ENCODE peak calls at places on chromosome 18, in four cellular contexts. One of them, this sample, is unnamed. For H3K9me3, the result is how much of the 10 kb centered on the place peaks cover.

GRCh38 chr18:48488388-48488850 is 50.4 kb upstream of the CTIF start:
- DNase-seq in prostate gland: peak
- DNase-seq in sigmoid colon: no peak
- DNase-seq in kidney: peak
- DNase-seq in this sample: no peak

GRCh38 chr18:22172594-22173049 is 3.2 kb downstream of the GATA6 start:
- DNase-seq in sigmoid colon: no peak
- DNase-seq in prostate gland: no peak
- DNase-seq in kidney: no peak
- DNase-seq in this sample: no peak

GRCh38 chr18:57630759-57631660 is 9.4 kb upstream of the NARS1 start:
- DNase-seq in prostate gland: no peak
- DNase-seq in kidney: no peak
- DNase-seq in sigmoid colon: no peak
- DNase-seq in this sample: no peak

GRCh38 chr18:63850010-63850409 is 37.5 kb upstream of the SERPINB2 start:
- DNase-seq in prostate gland: peak
- DNase-seq in kidney: no peak
- DNase-seq in sigmoid colon: no peak
- DNase-seq in this sample: no peak

GRCh38 chr18:63505566-63506335 is 29.0 kb downstream of the SERPINB5 start:
- DNase-seq in prostate gland: no peak
- DNase-seq in kidney: no peak
- DNase-seq in sigmoid colon: no peak
- DNase-seq in this sample: no peak

GRCh38 chr18:79912994-79913831 is 38.2 kb downstream of the SLC66A2 start:
- DNase-seq in sigmoid colon: no peak
- DNase-seq in kidney: peak
- DNase-seq in prostate gland: no peak
- DNase-seq in this sample: no peak

GRCh38 chr18:48017625-48018024 is 87.2 kb upstream of the SMAD2 start:
- DNase-seq in prostate gland: no peak
- DNase-seq in kidney: no peak
- DNase-seq in sigmoid colon: peak
- DNase-seq in this sample: no peak

GRCh38 chr18:62505669-62506494 is 16.9 kb upstream of the ZCCHC2 start:
- DNase-seq in kidney: no peak
- DNase-seq in prostate gland: no peak
- DNase-seq in sigmoid colon: no peak
- DNase-seq in this sample: no peak

GRCh38 chr18:2901405-2901989 is 54.7 kb downstream of the EMILIN2 start:
- DNase-seq in sigmoid colon: no peak
- DNase-seq in kidney: peak
- DNase-seq in prostate gland: no peak
- DNase-seq in this sample: no peak

GRCh38 chr18:44882163-44882881 is 201.6 kb downstream of the SETBP1 start:
- DNase-seq in prostate gland: no peak
- DNase-seq in kidney: no peak
- DNase-seq in sigmoid colon: no peak
- DNase-seq in this sample: no peak

GRCh38 chr18:63224574-63224973 is 95.0 kb downstream of the BCL2 start:
- DNase-seq in kidney: no peak
- DNase-seq in sigmoid colon: no peak
- DNase-seq in prostate gland: no peak
- DNase-seq in this sample: no peak

GRCh38 chr18:43935051-43935412 is 657.7 kb upstream of the SYT4 start:
- DNase-seq in prostate gland: no peak
- DNase-seq in sigmoid colon: no peak
- DNase-seq in kidney: no peak
- DNase-seq in this sample: no peak

GRCh38 chr18:44060197-44060596 is 620.5 kb upstream of the SETBP1 start:
- DNase-seq in kidney: peak
- DNase-seq in prostate gland: no peak
- DNase-seq in sigmoid colon: no peak
- DNase-seq in this sample: no peak

GRCh38 chr18:46366977-46367376 is 262.8 kb downstream of the HAUS1 start:
- DNase-seq in sigmoid colon: no peak
- DNase-seq in prostate gland: no peak
- DNase-seq in kidney: peak
- DNase-seq in this sample: no peak

GRCh38 chr18:991441-991840 is 86.8 kb downstream of the ADCYAP1 start:
- DNase-seq in kidney: no peak
- DNase-seq in sigmoid colon: no peak
- DNase-seq in prostate gland: no peak
- DNase-seq in this sample: no peak

GRCh38 chr18:55256568-55257289 is 297.5 kb upstream of the CCDC68 start:
- DNase-seq in sigmoid colon: no peak
- DNase-seq in prostate gland: no peak
- DNase-seq in kidney: no peak
- DNase-seq in this sample: no peak

GRCh38 chr18:7677424-7677823 is 110.3 kb downstream of the PTPRM start:
- DNase-seq in sigmoid colon: no peak
- DNase-seq in kidney: no peak
- DNase-seq in prostate gland: no peak
- DNase-seq in this sample: no peak

GRCh38 chr18:26865557-26865956 is at the start of gene AQP4:
- DNase-seq in prostate gland: no peak
- DNase-seq in sigmoid colon: no peak
- DNase-seq in kidney: peak
- DNase-seq in this sample: no peak

GRCh38 chr18:55088561-55088960 is 129.3 kb upstream of the CCDC68 start:
- DNase-seq in prostate gland: no peak
- DNase-seq in sigmoid colon: no peak
- DNase-seq in kidney: no peak
- DNase-seq in this sample: no peak

GRCh38 chr18:39345321-39345720 is 1779.7 kb upstream of the CELF4 start:
- DNase-seq in prostate gland: no peak
- DNase-seq in kidney: no peak
- DNase-seq in sigmoid colon: no peak
- DNase-seq in this sample: no peak

GRCh38 chr18:79834834-79835233 is 37.1 kb downstream of the KCNG2 start:
- DNase-seq in sigmoid colon: no peak
- DNase-seq in kidney: no peak
- DNase-seq in prostate gland: no peak
- DNase-seq in this sample: no peak

DNA sequence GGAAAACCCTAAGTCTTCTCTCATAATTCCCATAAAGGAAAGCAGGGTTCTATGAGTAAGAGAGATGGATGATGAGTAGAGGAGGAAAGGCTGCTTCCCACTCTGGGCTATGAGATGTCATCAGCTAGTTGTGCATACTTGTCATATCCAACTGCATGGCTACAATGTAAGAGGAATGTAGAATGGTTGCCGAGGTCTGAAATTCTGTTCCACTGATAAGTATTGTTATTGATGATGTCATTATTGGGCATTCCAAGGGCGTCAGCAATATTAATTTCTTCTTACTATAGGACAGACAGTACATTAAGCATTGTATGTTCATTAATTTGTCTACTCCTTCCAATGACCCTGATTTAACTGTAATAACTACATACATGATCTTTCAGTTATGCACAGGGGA is 88.1 kb downstream of the L3MBTL4 start:
- DNase-seq in prostate gland: no peak
- DNase-seq in kidney: no peak
- DNase-seq in sigmoid colon: no peak
- DNase-seq in this sample: no peak
- H3K9me3 ChIP-seq in prostate gland: under half
- H3K9me3 ChIP-seq in kidney: under half
- H3K9me3 ChIP-seq in sigmoid colon: under half
- H3K9me3 ChIP-seq in this sample: under half

GRCh38 chr18:65821890-65822289 is 71.1 kb downstream of the CDH7 start:
- DNase-seq in sigmoid colon: no peak
- DNase-seq in kidney: no peak
- DNase-seq in prostate gland: no peak
- DNase-seq in this sample: no peak

GRCh38 chr18:65811307-65811706 is 60.5 kb downstream of the CDH7 start:
- DNase-seq in prostate gland: no peak
- DNase-seq in sigmoid colon: no peak
- DNase-seq in kidney: no peak
- DNase-seq in this sample: no peak

GRCh38 chr18:65817178-65817577 is 66.4 kb downstream of the CDH7 start:
- DNase-seq in prostate gland: no peak
- DNase-seq in kidney: no peak
- DNase-seq in sigmoid colon: no peak
- DNase-seq in this sample: no peak
- H3K9me3 ChIP-seq in prostate gland: under half
- H3K9me3 ChIP-seq in kidney: under half
- H3K9me3 ChIP-seq in sigmoid colon: under half
- H3K9me3 ChIP-seq in this sample: under half

DNA sequence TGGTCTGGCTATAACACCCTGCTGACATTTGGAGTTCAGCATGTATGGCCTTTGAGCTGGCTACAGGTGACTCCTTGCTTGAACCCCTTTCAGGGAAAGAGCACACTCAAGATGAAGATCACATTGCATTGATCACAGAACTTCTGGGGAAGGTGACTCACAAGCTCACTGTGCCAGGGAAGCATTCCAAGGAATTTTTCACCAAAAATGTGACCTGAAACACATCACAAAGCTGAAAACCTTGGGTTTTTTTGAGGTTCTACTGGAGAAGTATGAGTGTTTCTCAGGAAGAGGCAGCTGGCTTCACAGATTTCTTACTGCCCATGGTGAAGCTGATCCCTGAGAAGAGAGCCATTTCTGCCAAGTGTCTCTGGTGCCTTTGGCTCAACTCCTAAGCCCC is 879.0 kb downstream of the CBLN2 start:
- DNase-seq in prostate gland: no peak
- DNase-seq in kidney: no peak
- DNase-seq in sigmoid colon: no peak
- DNase-seq in this sample: no peak
- H3K9me3 ChIP-seq in prostate gland: under half
- H3K9me3 ChIP-seq in kidney: under half
- H3K9me3 ChIP-seq in sigmoid colon: under half
- H3K9me3 ChIP-seq in this sample: under half

GRCh38 chr18:70334728-70335329 is 46.0 kb downstream of the SOCS6 start:
- DNase-seq in prostate gland: no peak
- DNase-seq in kidney: no peak
- DNase-seq in sigmoid colon: no peak
- DNase-seq in this sample: no peak

GRCh38 chr18:70335892-70336726 is 47.3 kb downstream of the SOCS6 start:
- DNase-seq in prostate gland: no peak
- DNase-seq in kidney: no peak
- DNase-seq in sigmoid colon: no peak
- DNase-seq in this sample: no peak

GRCh38 chr18:70338890-70339289 is 50.0 kb downstream of the SOCS6 start:
- DNase-seq in kidney: no peak
- DNase-seq in sigmoid colon: no peak
- DNase-seq in prostate gland: no peak
- DNase-seq in this sample: no peak

GRCh38 chr18:70339915-70340314 is 51.1 kb downstream of the SOCS6 start:
- DNase-seq in sigmoid colon: no peak
- DNase-seq in prostate gland: no peak
- DNase-seq in kidney: no peak
- DNase-seq in this sample: no peak

DNA sequence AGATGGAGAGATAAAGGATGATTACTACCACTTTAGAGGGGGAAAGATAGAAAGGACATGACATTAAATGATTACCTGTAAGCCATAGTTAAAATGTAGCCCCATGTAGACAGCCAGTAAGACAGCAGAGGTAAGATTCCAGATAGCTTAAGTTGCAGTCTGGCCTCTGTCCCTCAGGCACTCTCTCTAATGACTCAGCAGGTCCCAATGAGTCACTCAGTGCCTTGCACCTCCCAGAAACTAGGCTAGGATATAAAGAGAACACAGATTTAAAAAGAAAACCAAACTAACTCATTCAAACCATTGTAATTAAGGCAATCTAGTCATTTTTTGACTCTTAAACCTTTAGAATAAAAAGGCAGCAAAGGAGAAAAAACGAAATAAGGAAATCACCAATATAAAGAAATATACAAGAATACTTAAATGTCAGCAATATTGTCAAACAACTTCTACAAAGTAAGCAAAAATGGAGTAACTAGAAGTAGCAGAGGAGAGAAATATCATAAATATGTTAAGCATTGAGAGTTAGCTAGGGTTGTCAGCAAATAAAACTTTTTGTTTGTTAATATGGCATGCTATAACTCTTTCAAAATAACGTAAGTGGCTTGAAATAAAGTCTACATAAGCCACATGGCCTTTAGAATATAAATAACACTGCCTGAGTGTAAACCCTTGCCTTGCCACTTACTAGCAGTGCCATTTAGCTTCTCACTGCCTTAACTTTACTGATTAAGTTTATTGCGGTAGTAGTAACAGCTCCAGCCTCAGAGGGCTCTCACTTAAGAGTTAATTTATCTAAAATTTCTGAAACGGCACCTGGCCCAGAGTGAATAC is 48.5 kb downstream of the SOCS6 start:
- DNase-seq in sigmoid colon: no peak
- DNase-seq in prostate gland: no peak
- DNase-seq in kidney: no peak
- DNase-seq in this sample: no peak
- H3K9me3 ChIP-seq in sigmoid colon: under half
- H3K9me3 ChIP-seq in prostate gland: under half
- H3K9me3 ChIP-seq in kidney: under half
- H3K9me3 ChIP-seq in this sample: under half